ENCODE peak calls at places on chromosomes 7 and 10, in five cellular contexts. T is heart left ventricle, R is brain microvascular endothelial cell, H is adipocyte, P is GM12865. E is an unnamed sample.

GRCh38 chr7:28481131-28481926 is 69.0 kb downstream of the CREB5 start:
- DNase-seq in P (peak), R (peak), H (peak), T (no peak), E (peak)

GRCh38 chr7:111931016-111931517 is 275.1 kb downstream of the DOCK4 start:
- DNase-seq in P (no peak), T (no peak), H (peak), R (no peak), E (peak)

GRCh38 chr10:29772403-29772802 is 137.6 kb upstream of the SVIL start:
- DNase-seq in T (no peak), R (no peak), P (peak), H (no peak), E (no peak)

GRCh38 chr7:95723583-95724180 is 48.7 kb upstream of the DYNC1I1 start:
- DNase-seq in P (peak), R (peak), H (peak), T (peak), E (peak)

GRCh38 chr7:2151235-2151634 is 81.5 kb downstream of the MAD1L1 start:
- DNase-seq in P (no peak), H (no peak), R (no peak), T (peak), E (no peak)

GRCh38 chr10:23081156-23081833 is 14.1 kb upstream of the MSRB2 start:
- DNase-seq in P (no peak), R (no peak), H (peak), T (no peak), E (no peak)

GRCh38 chr10:3295501-3296005 is 123.0 kb upstream of the PITRM1 start:
- DNase-seq in R (no peak), T (no peak), P (no peak), H (no peak), E (no peak)

GRCh38 chr7:27152816-27153486 is 568 bp upstream of the HOXA3 start:
- DNase-seq in T (no peak), H (no peak), P (no peak), R (no peak), E (no peak)

GRCh38 chr7:140719711-140720110 is 23.2 kb downstream of the NDUFB2 start:
- DNase-seq in R (no peak), P (no peak), T (no peak), H (no peak), E (peak)

GRCh38 chr10:74076961-74077360 is 73.7 kb downstream of the AP3M1 start:
- DNase-seq in H (no peak), T (no peak), R (no peak), P (no peak), E (no peak)

GRCh38 chr10:72084094-72084459 is 4.3 kb downstream of the SPOCK2 start:
- DNase-seq in P (no peak), H (no peak), T (no peak), R (no peak), E (no peak)

GRCh38 chr7:114973147-114973546 is 51.3 kb downstream of the MDFIC start:
- DNase-seq in R (peak), H (peak), P (no peak), T (no peak), E (peak)

GRCh38 chr10:7797582-7797981 is 9.6 kb downstream of the ATP5F1C start:
- DNase-seq in H (peak), T (peak), P (no peak), R (peak), E (peak)

GRCh38 chr10:119651514-119652327 is 541 bp downstream of the BAG3 start:
- DNase-seq in P (no peak), H (peak), T (no peak), R (no peak), E (no peak)

GRCh38 chr10:119652361-119652760 is 1.2 kb downstream of the BAG3 start:
- DNase-seq in T (no peak), H (peak), P (peak), R (no peak), E (peak)

GRCh38 chr10:119654540-119654939 is 3.4 kb downstream of the BAG3 start:
- DNase-seq in H (no peak), P (no peak), R (no peak), T (peak), E (no peak)

GRCh38 chr10:119650692-119651513 is at the start of gene BAG3:
- DNase-seq in R (peak), P (peak), H (peak), T (peak), E (peak)

GRCh38 chr10:119653209-119653608 is 2.0 kb downstream of the BAG3 start:
- DNase-seq in T (no peak), P (no peak), H (peak), R (no peak), E (no peak)
- H3K4me3 ChIP-seq in T (peak), P (no peak), H (peak), R (peak), E (peak)

GRCh38 chr10:69567920-69568319 is 5.3 kb downstream of the NEUROG3 start:
- DNase-seq in R (peak), P (peak), H (peak), T (peak), E (peak)

GRCh38 chr10:69570050-69570816 is 3.0 kb downstream of the NEUROG3 start:
- DNase-seq in T (no peak), P (no peak), R (no peak), H (no peak), E (no peak)

GRCh38 chr10:69568472-69569143 is 4.6 kb downstream of the NEUROG3 start:
- DNase-seq in T (no peak), H (no peak), R (no peak), P (no peak), E (no peak)

GRCh38 chr10:69571618-69572158 is 1.5 kb downstream of the NEUROG3 start:
- DNase-seq in P (no peak), R (no peak), T (no peak), H (no peak), E (no peak)

DNA sequence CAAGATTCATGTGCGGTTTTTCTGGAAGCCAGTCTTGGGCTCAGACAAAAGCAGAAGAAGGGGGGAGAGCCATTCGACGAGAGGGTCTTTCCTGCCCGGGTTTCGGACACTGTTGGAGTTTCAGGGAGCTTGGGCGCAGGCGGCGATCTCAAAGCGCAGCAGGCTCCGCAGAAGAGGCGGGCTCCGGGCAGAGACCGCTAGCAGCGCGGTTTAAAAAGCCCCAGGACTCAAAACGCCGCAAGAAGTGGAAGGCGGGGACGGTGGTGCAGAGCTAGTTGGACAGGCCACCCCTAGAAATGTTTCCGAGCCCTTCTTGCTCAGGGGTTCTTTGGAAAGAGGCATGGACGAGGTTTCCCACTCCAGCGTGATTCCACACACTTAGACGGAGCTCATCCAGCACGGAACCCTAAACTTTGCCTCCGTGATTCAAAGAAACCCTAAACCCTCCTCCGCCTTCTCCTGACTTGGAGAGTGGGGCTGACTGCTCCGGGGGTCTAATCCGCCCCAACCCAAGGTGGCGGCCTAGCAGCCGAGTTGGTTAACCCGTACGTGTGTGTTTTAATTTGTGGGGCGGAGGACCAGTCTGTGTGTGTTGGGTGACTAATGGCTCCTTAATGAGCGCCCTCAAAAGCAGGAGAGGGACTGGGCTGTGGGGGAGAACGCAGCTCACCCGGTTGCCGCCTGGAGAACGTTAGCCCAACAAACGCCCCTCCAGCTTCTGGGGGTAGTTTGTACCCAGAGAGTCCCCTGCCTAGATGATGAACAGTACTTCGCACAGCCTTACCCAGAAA is 3.9 kb downstream of the NEUROG3 start:
- DNase-seq in R (no peak), T (no peak), P (no peak), H (no peak), E (no peak)
- H3K4me3 ChIP-seq in R (no peak), T (no peak), P (no peak), H (no peak), E (no peak)

GRCh38 chr10:80408198-80409085 is at the start of gene PRXL2A:
- DNase-seq in T (peak), H (peak), P (peak), R (peak), E (no peak)
- H3K4me3 ChIP-seq in T (peak), H (peak), P (peak), R (peak), E (peak)

GRCh38 chr7:41696323-41696916 is 6.5 kb downstream of the INHBA start:
- DNase-seq in T (peak), R (peak), P (peak), H (peak), E (peak)

GRCh38 chr7:41698726-41699125 is 4.2 kb downstream of the INHBA start:
- DNase-seq in R (no peak), T (peak), H (peak), P (no peak), E (no peak)

GRCh38 chr7:41699532-41699931 is 3.4 kb downstream of the INHBA start:
- DNase-seq in P (no peak), H (peak), R (no peak), T (peak), E (no peak)

GRCh38 chr7:41700044-41700471 is 2.8 kb downstream of the INHBA start:
- DNase-seq in R (no peak), T (no peak), H (peak), P (no peak), E (no peak)

DNA sequence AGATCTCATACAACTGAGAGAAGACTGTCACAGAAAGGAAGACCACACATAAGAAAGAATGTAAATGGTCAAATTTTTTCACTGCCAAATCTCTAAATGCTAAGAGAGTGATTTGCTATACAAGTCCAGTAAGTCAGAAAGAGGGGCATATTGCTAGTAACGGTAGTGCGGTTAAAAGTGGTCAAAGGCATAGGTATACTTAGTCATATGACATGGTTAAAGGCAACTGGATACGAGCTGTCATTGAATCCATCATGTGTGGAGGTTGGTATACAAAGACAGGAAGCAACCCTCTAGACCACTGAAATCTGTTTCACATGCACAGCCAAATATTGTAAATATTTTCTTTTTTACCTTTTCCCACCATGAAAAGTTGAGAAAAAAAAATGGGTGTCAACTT is 4.8 kb downstream of the INHBA start:
- DNase-seq in H (peak), R (no peak), T (no peak), P (no peak), E (no peak)
- H3K4me3 ChIP-seq in H (peak), R (peak), T (peak), P (no peak), E (peak)

GRCh38 chr10:44118500-44118899 is 266.4 kb downstream of the CXCL12 start:
- DNase-seq in H (no peak), R (no peak), P (no peak), T (no peak), E (no peak)
- H3K4me3 ChIP-seq in H (no peak), R (no peak), P (no peak), T (no peak), E (no peak)

DNA sequence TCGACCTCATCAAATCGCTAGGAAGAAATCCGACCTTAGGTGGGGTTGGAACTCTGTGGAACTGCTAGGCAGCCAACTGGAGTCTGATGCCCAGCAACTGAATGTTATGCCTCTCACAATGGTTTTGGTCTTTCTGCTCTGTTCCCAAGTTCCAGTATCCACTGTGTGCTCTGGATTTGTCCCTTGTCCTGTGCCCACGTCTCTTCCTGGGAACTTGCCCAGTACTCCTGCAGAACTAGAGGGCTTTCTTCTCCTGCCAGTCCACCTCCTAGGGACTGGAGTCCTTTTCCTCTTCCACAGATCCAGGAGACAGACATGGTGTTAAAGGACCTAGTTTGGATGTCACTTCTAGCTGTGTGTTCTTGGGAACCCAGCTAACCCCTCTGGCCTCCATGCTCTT is 26.6 kb downstream of the PRTFDC1 start:
- DNase-seq in T (no peak), R (no peak), P (no peak), H (no peak), E (no peak)
- H3K4me3 ChIP-seq in T (no peak), R (no peak), P (no peak), H (no peak), E (no peak)

GRCh38 chr10:131842351-131843088 is 58.3 kb upstream of the PPP2R2D start:
- DNase-seq in T (no peak), R (no peak), H (no peak), P (no peak), E (no peak)
- H3K4me3 ChIP-seq in T (no peak), R (no peak), H (no peak), P (no peak), E (no peak)

GRCh38 chr10:75407296-75407715 is 5.7 kb upstream of the ZNF503 start:
- DNase-seq in P (no peak), H (no peak), R (no peak), T (no peak), E (no peak)

GRCh38 chr10:75408911-75409885 is 7.6 kb upstream of the ZNF503 start:
- DNase-seq in R (no peak), P (peak), T (peak), H (peak), E (no peak)

GRCh38 chr10:75406158-75407065 is 4.8 kb upstream of the ZNF503 start:
- DNase-seq in H (no peak), R (no peak), T (no peak), P (no peak), E (no peak)

GRCh38 chr10:75408512-75408881 is 6.9 kb upstream of the ZNF503 start:
- DNase-seq in T (peak), R (no peak), H (peak), P (no peak), E (no peak)

DNA sequence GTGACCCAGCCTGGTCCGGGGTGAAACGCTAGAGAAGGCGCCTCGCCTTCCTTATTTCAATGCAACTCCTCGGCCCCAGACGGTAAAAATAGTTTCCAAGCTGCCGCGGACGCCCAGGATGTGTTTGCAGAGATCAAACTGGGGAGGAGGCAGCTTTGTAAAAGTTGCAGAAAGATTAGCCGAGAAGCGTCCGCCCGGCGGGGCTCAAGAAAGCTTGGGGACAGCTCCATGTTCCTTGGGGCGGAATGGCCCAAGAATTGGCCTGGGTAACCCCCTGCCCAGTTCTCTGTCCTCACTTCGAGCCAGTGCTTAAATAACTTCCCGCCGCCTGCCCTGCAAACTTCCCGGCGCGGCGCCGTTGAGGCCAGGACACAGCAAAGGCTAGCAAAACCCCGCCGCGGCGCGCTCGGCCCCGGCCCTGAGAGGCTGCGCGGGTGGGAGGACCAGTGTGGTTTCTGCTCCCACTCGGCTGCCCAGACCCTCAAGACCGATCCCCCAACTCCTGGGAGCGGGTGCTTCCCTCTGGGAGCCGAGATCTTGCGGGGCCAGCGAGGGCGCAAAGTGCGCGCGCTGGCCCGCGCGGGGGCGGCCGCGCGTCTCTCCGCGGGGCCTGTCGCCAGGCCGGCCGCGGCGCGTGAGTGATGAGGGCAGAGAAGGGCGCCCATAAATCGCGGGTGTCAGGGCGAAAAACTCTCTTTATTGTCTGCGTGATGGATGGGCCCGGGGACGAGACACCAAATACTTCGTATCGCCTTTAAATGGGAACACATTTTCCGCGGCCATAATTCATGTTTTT is 6.3 kb upstream of the ZNF503 start:
- DNase-seq in R (no peak), T (peak), H (peak), P (no peak), E (no peak)
- H3K4me3 ChIP-seq in R (peak), T (peak), H (peak), P (peak), E (peak)

DNA sequence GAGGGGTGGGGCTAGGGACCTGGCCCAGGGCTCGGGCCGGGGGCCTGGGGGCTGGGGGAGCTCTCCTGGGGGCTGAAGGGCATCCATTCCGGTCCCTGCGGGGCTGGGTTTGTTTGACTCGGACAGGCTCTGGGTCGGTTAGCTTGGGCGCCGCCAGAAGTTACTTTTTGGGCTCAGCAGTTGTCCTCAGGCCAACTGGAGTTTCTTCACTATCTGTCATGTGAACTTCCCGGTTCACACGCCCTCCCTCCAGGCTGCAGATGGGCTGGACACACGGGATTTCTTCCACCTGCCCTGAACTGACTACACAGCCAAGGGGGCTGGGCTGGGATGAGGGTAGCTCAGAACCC is 3.8 kb downstream of the SLC4A2 start:
- DNase-seq in H (peak), P (no peak), T (no peak), R (no peak), E (no peak)
- H3K4me3 ChIP-seq in H (no peak), P (no peak), T (no peak), R (no peak), E (peak)

GRCh38 chr7:143387156-143387975 is 6.2 kb downstream of the ZYX start:
- DNase-seq in R (no peak), T (no peak), H (no peak), P (no peak), E (no peak)
- H3K4me3 ChIP-seq in R (no peak), T (no peak), H (no peak), P (no peak), E (no peak)